ENCODE peak calls at places on chromosome 3, in eight cellular contexts. B is NCI-H460; U is activated CD4-positive, alpha-beta T cell treated with anti-CD3 and anti-CD28 coated beads for 48 hours; Z is cardiac fibroblast; Q is GM03348; T is transverse colon; R is A172; O is HuH-7. F is an unnamed sample.
A peak's percentile ranks its signal among the peaks of the same experiment; 100 is the strongest.

GRCh38 chr3:156507285-156507684 is 47.6 kb downstream of the SSR3 start:
- DNase-seq in B (no peak), U (no peak), Z (no peak), Q (no peak), T (no peak), R (no peak), O (no peak), F (no peak)

GRCh38 chr3:127015282-127016042 is 32.5 kb downstream of the PLXNA1 start:
- DNase-seq in B (no peak), U (peak; percentile 6), Z (no peak), Q (no peak), T (no peak), R (peak; percentile 30), O (no peak), F (no peak)

GRCh38 chr3:61935819-61936218 is 374.4 kb downstream of the PTPRG start:
- DNase-seq in B (no peak), U (no peak), Z (no peak), Q (no peak), T (peak; percentile 14), R (no peak), O (no peak), F (no peak)

GRCh38 chr3:35528728-35529127 is 110.6 kb upstream of the ARPP21 start:
- DNase-seq in B (no peak), U (no peak), Z (no peak), Q (no peak), T (no peak), R (no peak), O (no peak), F (no peak)

GRCh38 chr3:39318311-39318710 is 11.2 kb upstream of the CCR8 start:
- DNase-seq in B (no peak), U (no peak), Z (no peak), Q (no peak), T (peak; percentile 22), R (no peak), O (no peak), F (no peak)

GRCh38 chr3:14925729-14926591 is 21.4 kb upstream of the NR2C2 start:
- DNase-seq in B (peak; percentile 47), U (peak; percentile 29), Z (peak; percentile 80), Q (peak; percentile 79), T (peak; percentile 31), R (peak; percentile 68), O (peak; percentile 80), F (no peak)

GRCh38 chr3:141379250-141379872 is 11.1 kb downstream of the ZBTB38 start:
- DNase-seq in B (no peak), U (peak; percentile 34), Z (no peak), Q (no peak), T (no peak), R (no peak), O (no peak), F (peak; percentile 27)

GRCh38 chr3:185561958-185562357 is 9.6 kb upstream of the LIPH start:
- DNase-seq in B (no peak), U (no peak), Z (no peak), Q (no peak), T (no peak), R (no peak), O (no peak), F (no peak)

GRCh38 chr3:130539005-130539404 is 22.0 kb downstream of the COL6A6 start:
- DNase-seq in B (peak; percentile 36), U (peak; percentile 62), Z (peak; percentile 64), Q (peak; percentile 51), T (peak; percentile 28), R (peak; percentile 65), O (peak; percentile 49), F (no peak)

F was measured in stimulated activated naive CD4-positive, alpha-beta T cell treated with Interleukin-2 at 50 U/mL for 16 hours.